ENCODE peak calls at places on chromosomes 6 and 20, in nine cellular contexts. Y is fibroblast of lung, R is PC-3, O is neural progenitor cell, X is astrocyte, Z is mammary epithelial cell, E is hepatocyte, L is GM12878, D is PC-9. V is an unnamed sample. For H3K4me1, the result is how much of the 10 kb centered on the place peaks cover.

GRCh38 chr6:66435321-66435720 is 728.3 kb upstream of the EYS start:
- DNase-seq in D (no peak), O (no peak), X (no peak), Z (no peak), Y (no peak), L (no peak), E (no peak), R (peak), V (no peak)

GRCh38 chr6:1612386-1612893 is 2.7 kb downstream of the FOXC1 start:
- DNase-seq in D (no peak), Y (no peak), R (peak), Z (peak), O (no peak), X (no peak), E (no peak), L (no peak), V (no peak)

GRCh38 chr6:32188381-32189081 is 1.5 kb downstream of the PBX2 start:
- DNase-seq in L (no peak), R (no peak), Y (peak), O (no peak), Z (no peak), D (no peak), E (no peak), X (peak), V (no peak)

GRCh38 chr6:129280719-129281118 is 397.8 kb downstream of the LAMA2 start:
- DNase-seq in Z (no peak), X (no peak), E (no peak), D (no peak), O (no peak), L (no peak), Y (no peak), R (no peak), V (no peak)

GRCh38 chr6:93036835-93037234 is 382.5 kb downstream of the EPHA7 start:
- DNase-seq in L (no peak), D (no peak), Z (no peak), R (peak), X (peak), Y (peak), E (peak), O (peak), V (peak)

GRCh38 chr6:166747644-166748595 is 120.9 kb upstream of the RPS6KA2 start:
- DNase-seq in R (no peak), L (no peak), Y (no peak), O (no peak), X (no peak), Z (no peak), D (peak), E (no peak), V (peak)

GRCh38 chr6:84848960-84849359 is 84.6 kb upstream of the TBX18 start:
- DNase-seq in L (no peak), E (no peak), X (no peak), Z (no peak), R (no peak), O (no peak), Y (no peak), D (no peak), V (no peak)

GRCh38 chr6:1729752-1730140 is 120.0 kb downstream of the FOXC1 start:
- DNase-seq in R (no peak), L (no peak), E (no peak), D (no peak), Z (no peak), Y (no peak), O (no peak), X (peak), V (no peak)

GRCh38 chr6:119353696-119354095 is 4.1 kb upstream of the MAN1A1 start:
- DNase-seq in O (no peak), Y (no peak), D (no peak), L (no peak), E (no peak), Z (no peak), X (no peak), R (no peak), V (no peak)

GRCh38 chr6:165653196-165653595 is 9.8 kb downstream of the PDE10A start:
- DNase-seq in R (no peak), O (no peak), Y (no peak), L (no peak), Z (no peak), E (no peak), X (peak), D (no peak), V (no peak)

GRCh38 chr6:65259080-65259479 is 447.9 kb downstream of the EYS start:
- DNase-seq in O (no peak), Y (peak), D (no peak), E (peak), L (no peak), Z (no peak), X (peak), R (peak), V (peak)

GRCh38 chr20:48060841-48061720 is 275.8 kb upstream of the SULF2 start:
- DNase-seq in X (peak), L (no peak), O (no peak), Y (no peak), R (no peak), E (no peak), D (no peak), Z (no peak), V (no peak)

GRCh38 chr6:9690388-9690787 is 724.5 kb downstream of the TFAP2A start:
- DNase-seq in L (no peak), R (no peak), D (no peak), Z (no peak), E (no peak), Y (no peak), O (no peak), X (no peak), V (no peak)

GRCh38 chr6:129140571-129140970 is 257.6 kb downstream of the LAMA2 start:
- DNase-seq in L (no peak), Z (no peak), Y (peak), D (no peak), O (no peak), R (no peak), E (no peak), X (no peak), V (no peak)

GRCh38 chr6:4370066-4370465 is 234.7 kb upstream of the ECI2 start:
- DNase-seq in E (no peak), O (no peak), D (no peak), Z (peak), X (peak), R (peak), Y (peak), L (no peak), V (no peak)

GRCh38 chr6:101883398-101883975 is 490.0 kb downstream of the GRIK2 start:
- DNase-seq in D (no peak), E (peak), Y (no peak), O (no peak), Z (no peak), R (no peak), X (peak), L (no peak), V (no peak)

GRCh38 chr6:163691049-163691448 is 276.5 kb downstream of the QKI start:
- DNase-seq in Y (no peak), L (no peak), D (no peak), O (no peak), Z (no peak), E (no peak), R (no peak), X (no peak), V (no peak)

DNA sequence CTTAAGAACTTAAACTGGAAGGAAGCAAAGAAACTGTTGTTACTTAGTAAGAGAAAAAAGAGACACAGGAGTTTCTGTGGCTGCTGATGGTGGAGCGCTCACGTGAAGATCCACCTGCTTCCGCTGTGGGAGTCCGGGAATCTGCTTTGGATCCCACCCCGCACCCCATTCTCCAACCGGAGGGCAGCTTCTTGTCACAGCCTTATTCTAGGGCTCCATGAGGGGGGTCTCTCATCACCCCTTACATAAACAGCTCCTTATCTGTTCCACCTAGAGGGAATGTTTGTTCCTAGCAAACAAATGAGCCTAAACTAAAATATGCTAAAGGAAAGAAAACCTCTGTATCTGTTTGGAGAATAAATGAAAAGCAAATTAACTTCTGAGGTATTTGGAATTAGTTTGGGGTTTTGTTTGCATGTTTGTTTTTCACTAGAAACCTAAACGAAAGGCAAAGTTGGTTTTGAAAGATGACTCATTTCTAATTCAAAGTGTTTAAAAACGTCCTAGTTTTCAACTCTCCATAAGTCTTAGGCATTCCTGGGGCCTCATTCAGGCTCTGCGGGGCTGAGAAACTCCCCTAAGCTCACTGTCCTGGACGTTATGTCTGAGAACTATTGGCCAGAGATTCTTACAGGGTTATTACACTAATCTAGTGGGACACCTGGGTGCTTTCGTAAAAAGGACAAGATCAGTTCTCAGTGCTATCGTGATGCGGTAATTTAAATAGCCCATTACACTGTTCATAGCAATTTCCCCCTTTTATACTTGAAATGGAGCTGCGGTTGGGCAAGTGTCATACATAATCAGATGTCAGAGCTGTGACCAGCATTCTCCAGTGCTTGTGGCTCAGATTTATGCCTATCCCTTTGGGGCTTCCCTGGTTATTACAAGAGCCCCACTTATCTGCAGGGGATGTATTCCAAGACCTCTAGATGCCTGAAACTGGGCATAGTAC is 280.7 kb downstream of the QKI start:
- DNase-seq in D (no peak), E (peak), X (no peak), R (no peak), Z (no peak), O (no peak), Y (no peak), L (no peak), V (no peak)
- TF ChIP-seq EZH2 in D (no peak), E (no peak), X (no peak), R (no peak), Z (no peak), O (no peak), Y (no peak), L (no peak), V (no peak)

GRCh38 chr6:82553863-82554531 is 190.4 kb downstream of the TPBG start:
- DNase-seq in O (no peak), L (no peak), X (no peak), Y (no peak), Z (no peak), D (no peak), E (no peak), R (no peak), V (peak)
- H3K4me1 ChIP-seq in O (under half), L (under half), X (under half), Y (under half), Z (under half), D (under half), E (under half), R (under half), V (under half)

DNA sequence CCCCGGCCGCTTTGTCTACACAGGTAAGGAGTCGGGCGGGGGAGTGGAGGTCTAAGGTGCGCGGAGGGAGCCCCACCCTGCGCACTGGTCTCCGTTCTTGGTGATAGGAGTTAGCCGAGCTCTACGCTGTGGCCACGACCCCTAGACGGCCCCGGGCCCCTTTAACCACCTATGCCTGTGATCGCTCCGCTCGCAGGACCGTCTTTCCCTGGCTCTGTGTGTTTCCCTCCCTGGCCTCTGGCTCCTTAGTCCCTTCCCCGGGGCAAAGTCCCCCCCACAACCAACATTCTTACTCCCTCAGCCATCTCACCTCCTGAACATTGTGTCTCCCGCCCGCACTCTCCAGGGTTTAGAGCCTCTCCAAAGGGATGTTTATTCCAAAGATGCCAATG is 50.5 kb downstream of the CPXM1 start:
- DNase-seq in R (no peak), Z (no peak), X (no peak), Y (no peak), L (no peak), D (no peak), E (no peak), O (no peak), V (no peak)
- TF ChIP-seq EZH2 in R (no peak), Z (no peak), X (no peak), Y (no peak), L (no peak), D (no peak), E (no peak), O (peak), V (no peak)

GRCh38 chr6:13400772-13401171 is 72.4 kb upstream of the TBC1D7 start:
- DNase-seq in D (no peak), E (no peak), L (peak), Y (no peak), Z (no peak), O (no peak), X (no peak), R (peak), V (no peak)
- H3K4me1 ChIP-seq in D (under half), E (under half), L (under half), Y (under half), Z (under half), O (under half), X (under half), R (under half), V (under half)

GRCh38 chr20:46020515-46020914 is 8.5 kb upstream of the SLC12A5 start:
- DNase-seq in L (no peak), Z (no peak), E (no peak), D (no peak), Y (no peak), R (no peak), O (no peak), X (no peak), V (no peak)

GRCh38 chr20:46022411-46023147 is 6.4 kb upstream of the SLC12A5 start:
- DNase-seq in D (peak), L (no peak), E (peak), Z (peak), R (peak), X (no peak), Y (no peak), O (peak), V (peak)

GRCh38 chr20:46023999-46024398 is 5.0 kb upstream of the SLC12A5 start:
- DNase-seq in R (peak), X (no peak), E (no peak), L (no peak), O (no peak), Z (peak), D (no peak), Y (no peak), V (no peak)

GRCh38 chr20:46023148-46023484 is 5.9 kb upstream of the SLC12A5 start:
- DNase-seq in D (no peak), O (no peak), X (no peak), R (no peak), Y (no peak), L (no peak), Z (no peak), E (no peak), V (no peak)

DNA sequence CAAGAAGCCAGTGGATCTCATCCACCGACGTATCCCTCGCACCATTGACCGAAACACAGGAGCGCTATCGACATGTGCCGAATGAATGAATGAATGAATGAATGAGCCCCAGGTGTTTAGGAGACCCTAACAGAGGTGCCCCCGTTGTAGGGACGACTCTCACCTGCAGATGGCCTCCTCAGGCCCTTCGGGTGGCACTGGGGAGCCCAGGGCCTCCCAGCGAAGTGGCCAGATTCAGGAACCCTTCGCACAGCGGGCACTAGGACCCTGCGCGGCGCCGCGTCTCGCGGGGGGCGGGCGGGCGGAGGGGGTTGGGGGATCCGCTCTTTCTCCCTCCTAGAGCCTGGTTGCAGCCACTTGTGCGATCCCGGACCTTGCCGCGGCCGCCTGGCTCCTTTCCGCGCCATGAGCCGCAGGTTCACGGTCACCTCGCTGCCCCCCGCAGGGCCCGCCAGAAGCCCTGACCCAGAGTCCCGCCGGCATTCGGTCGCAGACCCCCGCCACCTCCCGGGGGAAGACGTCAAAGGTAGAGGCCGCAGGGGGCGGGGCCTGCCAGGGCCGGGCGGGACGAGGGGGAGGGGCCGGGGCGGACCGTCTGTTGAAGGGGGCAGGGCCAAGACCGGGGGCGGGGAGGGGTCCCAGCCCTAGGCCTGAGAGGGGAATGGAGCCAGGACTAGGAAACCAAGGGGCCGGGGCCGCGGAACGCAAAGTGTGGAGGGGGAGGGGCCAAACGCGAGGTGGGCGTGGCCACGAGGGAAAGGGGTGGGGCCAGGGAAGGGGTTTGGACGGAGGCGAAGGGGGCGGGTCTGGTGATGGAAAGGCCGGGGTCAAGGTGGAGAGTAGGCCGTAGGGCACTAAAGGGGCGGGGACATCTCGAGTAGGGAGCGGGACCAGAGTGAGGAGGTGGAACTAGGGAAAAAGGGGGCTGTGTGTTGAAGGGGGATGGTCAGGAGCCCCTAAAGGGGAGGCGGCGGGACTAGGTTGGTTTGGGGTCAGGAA is 7.4 kb upstream of the SLC12A5 start:
- DNase-seq in O (peak), Y (no peak), L (no peak), X (no peak), Z (no peak), E (peak), D (peak), R (peak), V (peak)
- TF ChIP-seq EZH2 in O (no peak), Y (no peak), L (no peak), X (no peak), Z (no peak), E (no peak), D (no peak), R (no peak), V (no peak)

DNA sequence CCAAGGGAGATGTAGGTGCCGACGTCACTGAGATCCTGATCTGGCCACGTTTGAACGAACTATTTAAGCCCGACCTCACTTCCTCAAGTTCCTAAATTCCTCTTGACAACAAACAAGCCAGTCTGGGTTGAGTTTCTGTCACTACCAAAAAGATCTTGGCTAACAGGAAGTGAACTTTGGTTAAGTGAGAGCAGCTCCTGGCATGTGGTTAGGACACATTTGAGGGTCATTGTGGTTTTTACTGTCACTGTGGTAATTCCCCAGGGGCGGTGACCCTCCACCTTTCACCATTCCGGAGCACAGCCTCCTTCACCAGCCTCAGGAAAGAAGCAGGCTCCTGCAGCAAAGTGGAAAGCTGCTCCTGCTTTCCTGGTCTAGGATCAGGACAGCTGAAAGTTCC is 43.1 kb upstream of the ZNF831 start:
- DNase-seq in O (no peak), R (no peak), E (no peak), D (no peak), X (no peak), L (no peak), Z (no peak), Y (no peak), V (no peak)
- H3K4me1 ChIP-seq in O (under half), R (under half), E (under half), D (under half), X (under half), L (under half), Z (under half), Y (under half), V (under half)

GRCh38 chr20:58842276-58842675 is 8.4 kb downstream of the GNAS-AS1 start:
- DNase-seq in Y (no peak), O (no peak), D (no peak), Z (no peak), X (no peak), R (no peak), E (no peak), L (no peak), V (no peak)

GRCh38 chr20:58839991-58840747 is 10.5 kb downstream of the GNAS-AS1 start:
- DNase-seq in Y (no peak), X (no peak), L (no peak), O (peak), E (no peak), D (no peak), Z (no peak), R (no peak), V (no peak)

GRCh38 chr20:58839474-58839874 is 11.2 kb downstream of the GNAS-AS1 start:
- DNase-seq in Z (peak), E (peak), L (no peak), O (peak), D (peak), X (no peak), R (peak), Y (peak), V (peak)

GRCh38 chr20:58841539-58842264 is 9.0 kb downstream of the GNAS-AS1 start:
- DNase-seq in Z (no peak), X (no peak), D (no peak), L (no peak), R (no peak), Y (no peak), E (no peak), O (peak), V (no peak)

DNA sequence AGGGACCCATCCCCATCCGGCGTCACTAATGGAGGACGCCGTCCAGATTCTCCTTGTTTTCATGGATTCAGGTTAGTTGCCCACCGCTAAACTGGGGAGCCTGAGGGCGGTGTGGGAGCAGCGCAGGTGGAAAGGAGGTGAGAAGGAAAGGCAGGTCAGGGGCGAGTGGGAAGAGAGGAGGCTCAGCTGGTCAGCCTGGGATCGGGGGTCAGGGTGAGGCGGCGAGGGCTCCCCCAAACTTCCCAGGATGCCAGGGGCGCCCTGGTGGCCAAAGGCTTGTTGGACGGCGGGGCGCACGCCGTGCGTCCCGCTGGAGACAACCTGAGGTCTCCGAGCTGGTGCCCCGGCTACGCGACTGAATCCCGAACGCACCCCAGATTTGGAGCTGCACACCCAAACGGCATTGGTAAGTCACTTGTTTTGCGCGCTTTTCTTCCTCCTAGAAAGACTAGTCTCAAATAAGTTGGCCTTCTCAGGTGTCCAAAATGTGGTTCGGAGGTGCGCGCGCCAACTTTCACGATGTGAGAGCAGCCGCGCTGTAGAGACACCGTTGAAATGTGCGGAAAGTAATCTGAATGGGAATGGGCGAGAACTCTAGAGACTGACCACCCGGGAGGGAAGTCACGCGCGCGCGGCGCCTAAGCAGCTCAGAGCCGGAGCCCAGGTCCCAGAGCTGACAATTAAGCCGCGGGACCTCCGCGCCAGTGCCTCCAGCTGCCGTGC is 9.7 kb downstream of the GNAS-AS1 start:
- DNase-seq in E (no peak), D (no peak), X (no peak), O (peak), Y (no peak), Z (peak), R (no peak), L (no peak), V (no peak)
- TF ChIP-seq EZH2 in E (peak), D (no peak), X (peak), O (peak), Y (no peak), Z (peak), R (no peak), L (no peak), V (no peak)

V was measured in A673.